ENCODE peak calls at places on chromosomes 7 and 10, in six cellular contexts. One of them, this sample, is unnamed.

GRCh38 chr10:128763588-128763987 is 637.4 kb upstream of the MKI67 start:
- DNase-seq in NCI-H1105 treated with DMSO at 0.1 percent for 48 hours: no peak
- DNase-seq in activated CD4-positive, CD25-positive, alpha-beta regulatory T cell: no peak
- DNase-seq in frontal cortex: no peak
- DNase-seq in ELF-1: no peak
- DNase-seq in Caki2: no peak
- DNase-seq in this sample: no peak

GRCh38 chr10:1089017-1089689 is 33.0 kb downstream of the WDR37 start:
- DNase-seq in Caki2: no peak
- DNase-seq in NCI-H1105 treated with DMSO at 0.1 percent for 48 hours: no peak
- DNase-seq in activated CD4-positive, CD25-positive, alpha-beta regulatory T cell: no peak
- DNase-seq in frontal cortex: no peak
- DNase-seq in ELF-1: no peak
- DNase-seq in this sample: no peak

GRCh38 chr7:333399-333776 is 43.4 kb downstream of the FOXL3 start:
- DNase-seq in activated CD4-positive, CD25-positive, alpha-beta regulatory T cell: no peak
- DNase-seq in NCI-H1105 treated with DMSO at 0.1 percent for 48 hours: no peak
- DNase-seq in Caki2: peak; percentile 57
- DNase-seq in ELF-1: peak; percentile 70
- DNase-seq in frontal cortex: peak; percentile 52
- DNase-seq in this sample: no peak

GRCh38 chr10:33099748-33100147 is 141.7 kb upstream of the ITGB1 start:
- DNase-seq in activated CD4-positive, CD25-positive, alpha-beta regulatory T cell: no peak
- DNase-seq in NCI-H1105 treated with DMSO at 0.1 percent for 48 hours: no peak
- DNase-seq in Caki2: no peak
- DNase-seq in frontal cortex: no peak
- DNase-seq in ELF-1: no peak
- DNase-seq in this sample: no peak

GRCh38 chr10:22466763-22467334 is 121.6 kb downstream of the SPAG6 start:
- DNase-seq in frontal cortex: no peak
- DNase-seq in ELF-1: no peak
- DNase-seq in NCI-H1105 treated with DMSO at 0.1 percent for 48 hours: no peak
- DNase-seq in activated CD4-positive, CD25-positive, alpha-beta regulatory T cell: no peak
- DNase-seq in Caki2: no peak
- DNase-seq in this sample: no peak

GRCh38 chr10:88450201-88450600 is 132.9 kb downstream of the RNLS start:
- DNase-seq in ELF-1: no peak
- DNase-seq in frontal cortex: no peak
- DNase-seq in activated CD4-positive, CD25-positive, alpha-beta regulatory T cell: no peak
- DNase-seq in NCI-H1105 treated with DMSO at 0.1 percent for 48 hours: no peak
- DNase-seq in Caki2: no peak
- DNase-seq in this sample: no peak

GRCh38 chr10:88092975-88093374 is 229.6 kb downstream of the PTEN start:
- DNase-seq in ELF-1: no peak
- DNase-seq in activated CD4-positive, CD25-positive, alpha-beta regulatory T cell: no peak
- DNase-seq in NCI-H1105 treated with DMSO at 0.1 percent for 48 hours: peak; percentile 11
- DNase-seq in Caki2: no peak
- DNase-seq in frontal cortex: no peak
- DNase-seq in this sample: peak; percentile 22

GRCh38 chr10:30557884-30558283 is 71.7 kb downstream of the LYZL2 start:
- DNase-seq in frontal cortex: no peak
- DNase-seq in NCI-H1105 treated with DMSO at 0.1 percent for 48 hours: no peak
- DNase-seq in Caki2: peak; percentile 55
- DNase-seq in ELF-1: peak; percentile 35
- DNase-seq in activated CD4-positive, CD25-positive, alpha-beta regulatory T cell: no peak
- DNase-seq in this sample: no peak

GRCh38 chr7:73482746-73483145 is 39.3 kb downstream of the BAZ1B start:
- DNase-seq in ELF-1: no peak
- DNase-seq in Caki2: no peak
- DNase-seq in frontal cortex: no peak
- DNase-seq in activated CD4-positive, CD25-positive, alpha-beta regulatory T cell: no peak
- DNase-seq in NCI-H1105 treated with DMSO at 0.1 percent for 48 hours: no peak
- DNase-seq in this sample: no peak

GRCh38 chr7:131279044-131279443 is 48.6 kb upstream of the MKLN1 start:
- DNase-seq in frontal cortex: no peak
- DNase-seq in activated CD4-positive, CD25-positive, alpha-beta regulatory T cell: no peak
- DNase-seq in ELF-1: no peak
- DNase-seq in Caki2: no peak
- DNase-seq in NCI-H1105 treated with DMSO at 0.1 percent for 48 hours: no peak
- DNase-seq in this sample: no peak

GRCh38 chr10:34206602-34207268 is 608.4 kb downstream of the PARD3 start:
- DNase-seq in ELF-1: no peak
- DNase-seq in NCI-H1105 treated with DMSO at 0.1 percent for 48 hours: no peak
- DNase-seq in activated CD4-positive, CD25-positive, alpha-beta regulatory T cell: no peak
- DNase-seq in frontal cortex: no peak
- DNase-seq in Caki2: no peak
- DNase-seq in this sample: no peak

GRCh38 chr7:17318146-17318545 is 19.7 kb downstream of the AHR start:
- DNase-seq in Caki2: no peak
- DNase-seq in ELF-1: no peak
- DNase-seq in NCI-H1105 treated with DMSO at 0.1 percent for 48 hours: no peak
- DNase-seq in activated CD4-positive, CD25-positive, alpha-beta regulatory T cell: no peak
- DNase-seq in frontal cortex: no peak
- DNase-seq in this sample: no peak

GRCh38 chr10:102822222-102822621 is 15.0 kb downstream of the CYP17A1 start:
- DNase-seq in NCI-H1105 treated with DMSO at 0.1 percent for 48 hours: no peak
- DNase-seq in Caki2: no peak
- DNase-seq in activated CD4-positive, CD25-positive, alpha-beta regulatory T cell: no peak
- DNase-seq in frontal cortex: no peak
- DNase-seq in ELF-1: no peak
- DNase-seq in this sample: no peak

GRCh38 chr7:157670490-157671357 is 333.9 kb downstream of the DNAJB6 start:
- DNase-seq in NCI-H1105 treated with DMSO at 0.1 percent for 48 hours: no peak
- DNase-seq in activated CD4-positive, CD25-positive, alpha-beta regulatory T cell: no peak
- DNase-seq in frontal cortex: no peak
- DNase-seq in ELF-1: peak; percentile 53
- DNase-seq in Caki2: no peak
- DNase-seq in this sample: no peak

GRCh38 chr10:71431216-71431944 is 34.7 kb downstream of the CDH23 start:
- DNase-seq in ELF-1: no peak
- DNase-seq in NCI-H1105 treated with DMSO at 0.1 percent for 48 hours: no peak
- DNase-seq in activated CD4-positive, CD25-positive, alpha-beta regulatory T cell: no peak
- DNase-seq in frontal cortex: no peak
- DNase-seq in Caki2: no peak
- DNase-seq in this sample: peak; percentile 7

GRCh38 chr7:134448359-134449229 is 10.3 kb downstream of the AKR1B1 start:
- DNase-seq in Caki2: peak; percentile 77
- DNase-seq in activated CD4-positive, CD25-positive, alpha-beta regulatory T cell: no peak
- DNase-seq in NCI-H1105 treated with DMSO at 0.1 percent for 48 hours: no peak
- DNase-seq in ELF-1: peak; percentile 11
- DNase-seq in frontal cortex: no peak
- DNase-seq in this sample: no peak

GRCh38 chr7:14069961-14070360 is 80.5 kb upstream of the ETV1 start:
- DNase-seq in ELF-1: no peak
- DNase-seq in NCI-H1105 treated with DMSO at 0.1 percent for 48 hours: no peak
- DNase-seq in activated CD4-positive, CD25-positive, alpha-beta regulatory T cell: no peak
- DNase-seq in frontal cortex: no peak
- DNase-seq in Caki2: no peak
- DNase-seq in this sample: no peak

GRCh38 chr7:72080349-72080766 is 331.8 kb downstream of the CALN1 start:
- DNase-seq in NCI-H1105 treated with DMSO at 0.1 percent for 48 hours: no peak
- DNase-seq in frontal cortex: no peak
- DNase-seq in ELF-1: peak; percentile 30
- DNase-seq in activated CD4-positive, CD25-positive, alpha-beta regulatory T cell: no peak
- DNase-seq in Caki2: no peak
- DNase-seq in this sample: no peak

GRCh38 chr10:88582806-88583583 is at the start of gene RNLS:
- DNase-seq in Caki2: peak; percentile 81
- DNase-seq in frontal cortex: peak; percentile 64
- DNase-seq in activated CD4-positive, CD25-positive, alpha-beta regulatory T cell: peak; percentile 48
- DNase-seq in ELF-1: peak; percentile 73
- DNase-seq in NCI-H1105 treated with DMSO at 0.1 percent for 48 hours: no peak
- DNase-seq in this sample: peak; percentile 3

GRCh38 chr7:108103566-108104298 is 26.4 kb downstream of the LAMB4 start:
- DNase-seq in Caki2: peak; percentile 29
- DNase-seq in ELF-1: no peak
- DNase-seq in NCI-H1105 treated with DMSO at 0.1 percent for 48 hours: no peak
- DNase-seq in frontal cortex: no peak
- DNase-seq in activated CD4-positive, CD25-positive, alpha-beta regulatory T cell: no peak
- DNase-seq in this sample: no peak

GRCh38 chr7:132213583-132213982 is 362.7 kb downstream of the PLXNA4 start:
- DNase-seq in ELF-1: peak; percentile 51
- DNase-seq in frontal cortex: no peak
- DNase-seq in Caki2: no peak
- DNase-seq in activated CD4-positive, CD25-positive, alpha-beta regulatory T cell: no peak
- DNase-seq in NCI-H1105 treated with DMSO at 0.1 percent for 48 hours: no peak
- DNase-seq in this sample: no peak

GRCh38 chr10:3792710-3793219 is 7.8 kb upstream of the KLF6 start:
- DNase-seq in frontal cortex: no peak
- DNase-seq in ELF-1: no peak
- DNase-seq in activated CD4-positive, CD25-positive, alpha-beta regulatory T cell: no peak
- DNase-seq in NCI-H1105 treated with DMSO at 0.1 percent for 48 hours: no peak
- DNase-seq in Caki2: no peak
- DNase-seq in this sample: no peak

GRCh38 chr7:112640682-112641081 is 149.5 kb downstream of the TMEM168 start:
- DNase-seq in ELF-1: no peak
- DNase-seq in activated CD4-positive, CD25-positive, alpha-beta regulatory T cell: no peak
- DNase-seq in NCI-H1105 treated with DMSO at 0.1 percent for 48 hours: no peak
- DNase-seq in Caki2: no peak
- DNase-seq in frontal cortex: no peak
- DNase-seq in this sample: no peak

This sample was measured in NCI-H1092.